ENCODE peak calls at places on chromosomes 12 and 14, in ten cellular contexts. G is body of pancreas, J is IMR-90, K is HepG2, O is adrenal gland, M is sigmoid colon, H is tibial nerve, X is HCT116, B is stomach, Q is H1. N is an unnamed sample.

GRCh38 chr12:28629691-28630090 is 439.4 kb downstream of the CCDC91 start:
- DNase-seq in G (no peak), J (no peak), K (no peak), O (no peak), M (no peak), H (no peak), X (no peak), B (no peak), Q (no peak), N (no peak)

GRCh38 chr14:35402323-35403084 is 2.0 kb downstream of the NFKBIA start:
- DNase-seq in G (peak; percentile 32), J (peak; percentile 56), K (no peak), O (peak; percentile 55), M (peak; percentile 79), H (peak; percentile 24), X (no peak), B (no peak), Q (no peak), N (peak; percentile 78)

GRCh38 chr12:6765048-6765633 is 1.0 kb upstream of the PTMS start:
- DNase-seq in G (no peak), J (no peak), K (no peak), O (no peak), M (no peak), H (no peak), X (no peak), B (no peak), Q (no peak), N (no peak)

GRCh38 chr12:58420496-58420895 is 479.1 kb downstream of the ATP23 start:
- DNase-seq in G (no peak), J (no peak), K (no peak), O (no peak), M (no peak), H (no peak), X (no peak), B (no peak), Q (no peak), N (no peak)

GRCh38 chr12:120579179-120579578 is 2.0 kb downstream of the POP5 start:
- DNase-seq in G (no peak), J (no peak), K (no peak), O (no peak), M (no peak), H (no peak), X (no peak), B (no peak), Q (no peak), N (no peak)

GRCh38 chr12:67929373-67929772 is 59.9 kb upstream of the IFNG-AS1 start:
- DNase-seq in G (no peak), J (no peak), K (no peak), O (no peak), M (no peak), H (no peak), X (no peak), B (no peak), Q (no peak), N (no peak)

GRCh38 chr12:19836056-19836455 is 396.8 kb downstream of the AEBP2 start:
- DNase-seq in G (no peak), J (no peak), K (no peak), O (no peak), M (no peak), H (no peak), X (no peak), B (no peak), Q (no peak), N (no peak)

GRCh38 chr12:108304633-108305032 is 34.5 kb downstream of the CMKLR1 start:
- DNase-seq in G (peak; percentile 50), J (no peak), K (no peak), O (no peak), M (no peak), H (no peak), X (no peak), B (no peak), Q (no peak), N (no peak)

GRCh38 chr12:12599750-12600643 is 11.7 kb upstream of the CREBL2 start:
- DNase-seq in G (no peak), J (no peak), K (no peak), O (no peak), M (no peak), H (no peak), X (no peak), B (no peak), Q (no peak), N (no peak)

GRCh38 chr14:103067231-103067954 is 10.0 kb upstream of the CDC42BPB start:
- DNase-seq in G (no peak), J (peak; percentile 38), K (no peak), O (no peak), M (peak; percentile 68), H (peak; percentile 37), X (peak; percentile 73), B (no peak), Q (no peak), N (peak; percentile 74)

GRCh38 chr12:78457951-78458350 is 406.6 kb upstream of the SYT1 start:
- DNase-seq in G (no peak), J (peak; percentile 72), K (no peak), O (no peak), M (no peak), H (no peak), X (no peak), B (no peak), Q (no peak), N (no peak)

GRCh38 chr14:70498191-70498590 is 36.6 kb downstream of the ADAM20 start:
- DNase-seq in G (no peak), J (no peak), K (no peak), O (no peak), M (no peak), H (no peak), X (no peak), B (no peak), Q (no peak), N (no peak)

GRCh38 chr14:100536721-100537700 is 50.2 kb downstream of the BEGAIN start:
- DNase-seq in G (peak; percentile 52), J (no peak), K (no peak), O (peak; percentile 15), M (peak; percentile 37), H (no peak), X (no peak), B (peak; percentile 22), Q (no peak), N (peak; percentile 40)

GRCh38 chr12:117388865-117389508 is 27.6 kb upstream of the NOS1 start:
- DNase-seq in G (no peak), J (no peak), K (no peak), O (no peak), M (no peak), H (no peak), X (no peak), B (no peak), Q (no peak), N (no peak)

DNA sequence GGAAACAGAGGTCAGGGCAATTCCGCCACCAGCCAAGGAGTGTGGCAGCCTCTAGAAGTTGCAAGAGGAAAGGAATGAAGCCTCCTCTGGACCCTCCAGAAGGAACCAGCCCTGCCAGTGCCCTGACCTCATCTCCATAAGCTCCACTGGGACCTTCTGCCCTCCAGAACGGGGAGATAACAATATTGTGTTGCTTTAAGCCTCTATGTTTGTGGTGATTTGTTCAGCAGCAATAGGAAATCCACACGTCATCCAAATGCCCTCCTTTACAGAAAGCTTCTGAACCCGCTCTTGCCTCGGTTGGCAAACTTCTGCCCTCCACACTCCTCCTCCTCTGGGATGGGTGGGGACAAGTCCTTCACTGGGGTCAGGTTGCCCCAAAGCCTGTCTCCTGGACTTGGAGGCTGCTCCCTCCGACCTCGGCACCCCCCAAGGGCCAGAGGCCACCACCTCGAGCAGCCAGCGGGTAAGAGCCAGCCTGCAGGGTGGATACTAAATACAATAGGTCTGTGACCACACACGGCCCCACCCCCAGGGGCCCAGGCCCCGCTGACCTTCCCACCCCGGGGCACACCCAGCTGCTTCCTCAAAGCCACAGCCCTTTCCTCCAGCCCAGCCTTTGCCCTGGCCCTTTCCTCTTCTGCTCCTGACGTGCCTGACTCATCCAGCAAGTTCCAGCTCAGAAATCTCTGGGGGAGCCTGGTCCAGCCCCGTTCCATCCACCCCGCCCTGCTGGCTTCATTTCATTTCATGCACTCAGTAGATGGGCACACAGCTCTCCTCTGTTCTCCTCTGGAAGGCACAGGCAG is 58.7 kb upstream of the NCOR2 start:
- DNase-seq in G (peak; percentile 52), J (peak; percentile 53), K (peak; percentile 16), O (peak; percentile 74), M (peak; percentile 92), H (peak; percentile 88), X (no peak), B (peak; percentile 66), Q (no peak), N (peak; percentile 91)
- TF ChIP-seq POLR2A in G (no peak), J (no peak), K (no peak), O (no peak), M (no peak), H (no peak), X (no peak), B (no peak), Q (no peak), N (peak; percentile 27)

GRCh38 chr14:104827173-104828055 is 26.5 kb downstream of the ZBTB42 start:
- DNase-seq in G (peak; percentile 65), J (peak; percentile 32), K (peak; percentile 76), O (peak; percentile 54), M (peak; percentile 74), H (no peak), X (peak; percentile 48), B (peak; percentile 43), Q (peak; percentile 58), N (peak; percentile 77)
- H3K4me3 ChIP-seq in G (peak overlapping the region; percentile 4), J (peak overlapping the region; percentile 54), K (peak overlapping the region; percentile 66), O (no peak overlapping the region), M (peak overlapping the region; percentile 61), H (peak overlapping the region; percentile 20), X (peak overlapping the region; percentile 45), B (peak overlapping the region; percentile 67), Q (peak overlapping the region; percentile 30), N (peak overlapping the region; percentile 57)

DNA sequence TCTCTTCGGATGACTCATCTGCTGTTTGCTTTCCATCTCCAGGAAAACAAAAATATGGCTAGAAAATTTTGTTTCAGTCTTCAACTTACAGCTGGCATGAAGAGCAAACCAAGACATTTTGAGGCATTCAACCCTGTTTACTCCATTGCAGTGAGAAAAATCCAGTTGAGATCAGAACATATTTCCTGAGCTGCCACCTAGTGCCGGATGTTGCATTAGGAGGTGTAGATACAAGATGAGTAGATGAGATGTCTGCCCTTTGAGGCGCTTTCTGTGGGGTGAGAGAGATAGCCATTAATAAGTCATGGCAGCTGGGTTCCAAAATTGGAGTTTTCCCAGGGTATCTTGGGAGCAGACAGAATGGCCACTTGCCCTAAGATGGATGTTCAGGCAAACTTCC is 171.1 kb downstream of the PRKCH start:
- DNase-seq in G (no peak), J (no peak), K (no peak), O (no peak), M (no peak), H (no peak), X (no peak), B (no peak), Q (no peak), N (no peak)
- H3K4me1 ChIP-seq in G (peaks cover 35% of the 10 kb centered on the region), J (peaks cover 17% of the 10 kb centered on the region), K (peaks cover 57% of the 10 kb centered on the region), O (peaks cover 14% of the 10 kb centered on the region), M (no peaks in the 10 kb centered on the region), H (peaks cover 8% of the 10 kb centered on the region), X (peaks cover 16% of the 10 kb centered on the region), B (peaks cover 9% of the 10 kb centered on the region), Q (no peaks in the 10 kb centered on the region), N (no peaks in the 10 kb centered on the region)

DNA sequence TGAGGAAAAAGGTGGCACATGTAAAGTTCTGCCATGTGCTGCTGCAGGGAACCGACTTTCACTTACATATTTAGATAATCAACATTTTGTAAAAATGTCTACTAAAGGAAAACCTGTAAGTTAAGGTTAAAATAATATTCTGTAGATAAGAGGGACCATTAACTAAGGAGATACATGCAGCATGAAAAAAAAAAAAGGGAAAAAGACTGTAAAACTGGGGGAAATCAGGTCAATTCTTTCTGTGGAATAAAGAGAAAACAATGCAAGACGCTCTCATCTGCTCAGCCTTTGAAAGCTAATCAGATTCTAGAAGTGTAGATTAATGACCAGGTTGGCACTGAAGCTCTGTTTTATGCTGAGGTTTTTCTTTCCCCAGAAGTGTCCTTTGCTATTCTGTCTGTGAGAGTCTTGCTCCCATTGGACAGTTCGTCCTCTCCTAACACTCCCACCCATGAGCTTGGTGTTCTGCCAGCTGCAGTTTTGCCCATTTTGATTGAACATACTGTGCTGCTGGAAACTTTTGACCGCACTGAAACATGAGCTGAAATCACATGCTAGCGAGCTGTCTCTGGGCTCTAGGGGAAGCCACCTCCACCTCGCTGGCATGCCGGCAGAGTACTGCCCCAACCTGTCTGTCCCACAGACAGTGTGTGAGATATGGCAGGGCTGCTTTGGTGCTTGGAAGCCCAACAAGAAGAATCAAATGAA is 39.7 kb downstream of the PPTC7 start:
- DNase-seq in G (peak; percentile 93), J (peak; percentile 80), K (no peak), O (peak; percentile 95), M (peak; percentile 98), H (peak; percentile 99), X (no peak), B (peak; percentile 91), Q (no peak), N (peak; percentile 90)
- TF ChIP-seq POLR2A in G (no peak), J (no peak), K (no peak), O (no peak), M (no peak), H (peak; percentile 41), X (no peak), B (no peak), Q (no peak), N (no peak)

N was measured in Peyer's patch.